ENCODE peak calls at places on chromosomes 13 and 19, in nine cellular contexts. R is T-helper 2 cell, M is esophagus muscularis mucosa, F is omental fat pad, G is NCI-H1092 treated with DMSO at 0.1 percent for 48 hours, I is WTC11, T is AG10803, C is upper lobe of right lung, U is dorsolateral prefrontal cortex. X is an unnamed sample.

GRCh38 chr13:73274147-73274546 is 215.3 kb downstream of the KLF5 start:
- DNase-seq in C (no peak), F (no peak), M (no peak), G (no peak), T (peak), I (no peak), U (no peak), R (no peak), X (no peak)

GRCh38 chr13:94520001-94520400 is 40.5 kb upstream of the DCT start:
- DNase-seq in I (no peak), C (no peak), G (no peak), T (no peak), R (no peak), F (no peak), M (no peak), U (no peak), X (no peak)

GRCh38 chr13:32314271-32314967 is 744 bp downstream of the ZAR1L start:
- DNase-seq in C (peak), I (no peak), F (no peak), U (no peak), R (no peak), T (no peak), M (no peak), G (no peak), X (no peak)

GRCh38 chr13:20924758-20925394 is 22.3 kb upstream of the XPO4 start:
- DNase-seq in U (peak), T (peak), G (peak), F (peak), M (peak), R (peak), C (peak), I (peak), X (no peak)

GRCh38 chr13:103236213-103236612 is 170.0 kb upstream of the SLC10A2 start:
- DNase-seq in G (peak), R (no peak), C (no peak), M (no peak), T (no peak), U (no peak), I (no peak), F (no peak), X (no peak)

GRCh38 chr19:50001158-50001557 is 24.0 kb downstream of the VRK3 start:
- DNase-seq in I (no peak), C (no peak), M (no peak), R (no peak), T (no peak), F (no peak), U (no peak), G (no peak), X (no peak)

GRCh38 chr13:111153977-111154332 is 38.8 kb downstream of the ARHGEF7 start:
- DNase-seq in I (no peak), T (peak), R (peak), M (no peak), U (peak), F (peak), G (no peak), C (no peak), X (no peak)

GRCh38 chr13:111900390-111901180 is 166.4 kb upstream of the SOX1 start:
- DNase-seq in G (peak), U (no peak), C (no peak), T (no peak), R (no peak), F (no peak), M (peak), I (peak), X (no peak)

GRCh38 chr19:15107056-15108010 is at the start of gene SYDE1:
- DNase-seq in I (peak), T (peak), U (no peak), M (no peak), G (no peak), F (no peak), R (no peak), C (no peak), X (no peak)

GRCh38 chr19:21151460-21151859 is 9.6 kb downstream of the ZNF431 start:
- DNase-seq in R (no peak), G (no peak), F (no peak), M (peak), T (no peak), U (no peak), C (no peak), I (no peak), X (no peak)

GRCh38 chr19:2887391-2887914 is 13.3 kb upstream of the ZNF57 start:
- DNase-seq in G (peak), M (no peak), U (peak), C (no peak), F (no peak), T (peak), I (no peak), R (no peak), X (peak)

GRCh38 chr13:98454389-98454881 is 122.5 kb downstream of the STK24 start:
- DNase-seq in T (peak), C (no peak), F (no peak), M (no peak), G (peak), I (no peak), U (peak), R (no peak), X (no peak)

GRCh38 chr19:1125601-1126533 is 22.1 kb downstream of the GPX4 start:
- DNase-seq in G (no peak), M (no peak), F (no peak), U (no peak), I (no peak), R (no peak), T (no peak), C (no peak), X (no peak)

GRCh38 chr13:49791214-49791752 is 1.2 kb downstream of the KPNA3 start:
- DNase-seq in R (no peak), M (no peak), C (no peak), T (peak), G (peak), I (no peak), U (no peak), F (no peak), X (no peak)

GRCh38 chr13:47794963-47795362 is 206.1 kb downstream of the SUCLA2 start:
- DNase-seq in C (no peak), T (peak), M (no peak), R (no peak), I (no peak), F (no peak), G (no peak), U (no peak), X (no peak)

GRCh38 chr19:6616011-6616410 is 25.1 kb upstream of the CD70 start:
- DNase-seq in I (no peak), F (no peak), T (peak), C (no peak), G (no peak), U (no peak), M (no peak), R (no peak), X (no peak)

GRCh38 chr13:68808456-68808855 is 1299.2 kb upstream of the ATXN8OS start:
- DNase-seq in R (no peak), T (no peak), C (no peak), I (no peak), U (no peak), G (no peak), F (no peak), M (no peak), X (no peak)

GRCh38 chr19:7293795-7294570 is at the start of gene INSR:
- DNase-seq in R (peak), G (peak), T (peak), F (peak), M (peak), U (peak), I (peak), C (peak), X (peak)

GRCh38 chr13:50422181-50423148 is 407.2 kb downstream of the KCNRG start:
- DNase-seq in F (no peak), I (no peak), G (no peak), T (no peak), C (no peak), U (no peak), R (peak), M (no peak), X (peak)

GRCh38 chr19:49642488-49643035 is 553 bp downstream of the SCAF1 start:
- DNase-seq in M (no peak), R (no peak), I (no peak), T (no peak), G (no peak), C (no peak), F (no peak), U (no peak), X (no peak)

GRCh38 chr13:110340812-110341444 is 33.8 kb downstream of the COL4A2 start:
- DNase-seq in R (no peak), G (no peak), C (peak), F (peak), I (no peak), U (no peak), T (peak), M (peak), X (no peak)

GRCh38 chr19:38385804-38386257 is 2.0 kb downstream of the GGN start:
- DNase-seq in R (no peak), I (peak), G (no peak), M (no peak), U (no peak), T (no peak), C (no peak), F (no peak), X (no peak)

X was measured in NCI-H187 treated with DMSO at 0.1 percent for 48 hours.